ENCODE peak calls at places on chromosomes 11 and 22, in five cellular contexts. One of them, this sample, is unnamed.
A peak's percentile ranks its signal among the peaks of the same experiment; 100 is the strongest.

GRCh38 chr22:44497218-44497903 is 672 bp downstream of the RTL6 start:
- DNase-seq in fibroblast of mammary gland: peak; percentile 53
- DNase-seq in cardiac fibroblast: peak; percentile 19
- DNase-seq in OCI-LY7: no peak
- DNase-seq in mucosa of descending colon: peak; percentile 61
- DNase-seq in this sample: peak; percentile 26

GRCh38 chr11:129658558-129658882 is 157.1 kb upstream of the TMEM45B start:
- DNase-seq in mucosa of descending colon: no peak
- DNase-seq in OCI-LY7: no peak
- DNase-seq in fibroblast of mammary gland: no peak
- DNase-seq in cardiac fibroblast: no peak
- DNase-seq in this sample: no peak

GRCh38 chr22:30858976-30859713 is 109.4 kb downstream of the MORC2 start:
- DNase-seq in cardiac fibroblast: no peak
- DNase-seq in OCI-LY7: no peak
- DNase-seq in mucosa of descending colon: no peak
- DNase-seq in fibroblast of mammary gland: no peak
- DNase-seq in this sample: no peak

GRCh38 chr11:109853156-109853776 is 239.9 kb upstream of the ZC3H12C start:
- DNase-seq in OCI-LY7: peak; percentile 47
- DNase-seq in cardiac fibroblast: peak; percentile 91
- DNase-seq in mucosa of descending colon: no peak
- DNase-seq in fibroblast of mammary gland: peak; percentile 87
- DNase-seq in this sample: peak; percentile 91

GRCh38 chr11:129766858-129767604 is 48.6 kb upstream of the TMEM45B start:
- DNase-seq in mucosa of descending colon: no peak
- DNase-seq in fibroblast of mammary gland: peak; percentile 21
- DNase-seq in cardiac fibroblast: peak; percentile 52
- DNase-seq in OCI-LY7: peak; percentile 52
- DNase-seq in this sample: peak; percentile 48

GRCh38 chr11:3849297-3849874 is 6.1 kb upstream of the STIM1 start:
- DNase-seq in OCI-LY7: peak; percentile 69
- DNase-seq in mucosa of descending colon: no peak
- DNase-seq in cardiac fibroblast: peak; percentile 66
- DNase-seq in fibroblast of mammary gland: peak; percentile 52
- DNase-seq in this sample: peak; percentile 68

GRCh38 chr11:1655168-1656060 is 25.8 kb downstream of the KRTAP5-5 start:
- DNase-seq in cardiac fibroblast: no peak
- DNase-seq in fibroblast of mammary gland: no peak
- DNase-seq in OCI-LY7: no peak
- DNase-seq in mucosa of descending colon: no peak
- DNase-seq in this sample: no peak

GRCh38 chr11:71109586-71109985 is 142.8 kb downstream of the SHANK2 start:
- DNase-seq in fibroblast of mammary gland: no peak
- DNase-seq in cardiac fibroblast: no peak
- DNase-seq in mucosa of descending colon: no peak
- DNase-seq in OCI-LY7: no peak
- DNase-seq in this sample: no peak

GRCh38 chr22:46013460-46014416 is 36.8 kb upstream of the WNT7B start:
- DNase-seq in OCI-LY7: peak; percentile 85
- DNase-seq in cardiac fibroblast: peak; percentile 98
- DNase-seq in fibroblast of mammary gland: peak; percentile 98
- DNase-seq in mucosa of descending colon: peak; percentile 95
- DNase-seq in this sample: peak; percentile 96

GRCh38 chr11:68610452-68611116 is 73.8 kb upstream of the GAL start:
- DNase-seq in mucosa of descending colon: no peak
- DNase-seq in cardiac fibroblast: peak; percentile 22
- DNase-seq in fibroblast of mammary gland: peak; percentile 22
- DNase-seq in OCI-LY7: no peak
- DNase-seq in this sample: peak; percentile 35
- TF ChIP-seq CTCF in mucosa of descending colon: no peak
- TF ChIP-seq CTCF in cardiac fibroblast: peak; percentile 26
- TF ChIP-seq CTCF in fibroblast of mammary gland: peak; percentile 38
- TF ChIP-seq CTCF in OCI-LY7: peak; percentile 56
- TF ChIP-seq CTCF in this sample: peak; percentile 33

GRCh38 chr11:119094816-119095065 is 6.9 kb downstream of the DPAGT1 start:
- DNase-seq in cardiac fibroblast: peak; percentile 86
- DNase-seq in fibroblast of mammary gland: peak; percentile 75
- DNase-seq in mucosa of descending colon: peak; percentile 92
- DNase-seq in OCI-LY7: no peak
- DNase-seq in this sample: peak; percentile 87

GRCh38 chr11:119091966-119092879 is 7.5 kb downstream of the HMBS start:
- DNase-seq in OCI-LY7: peak; percentile 51
- DNase-seq in fibroblast of mammary gland: no peak
- DNase-seq in mucosa of descending colon: no peak
- DNase-seq in cardiac fibroblast: no peak
- DNase-seq in this sample: no peak

GRCh38 chr11:119093666-119093950 is 8.0 kb downstream of the DPAGT1 start:
- DNase-seq in OCI-LY7: no peak
- DNase-seq in fibroblast of mammary gland: no peak
- DNase-seq in mucosa of descending colon: no peak
- DNase-seq in cardiac fibroblast: no peak
- DNase-seq in this sample: no peak

GRCh38 chr11:119093951-119094815 is 7.5 kb downstream of the DPAGT1 start:
- DNase-seq in OCI-LY7: peak; percentile 58
- DNase-seq in fibroblast of mammary gland: peak; percentile 21
- DNase-seq in cardiac fibroblast: peak; percentile 44
- DNase-seq in mucosa of descending colon: peak; percentile 72
- DNase-seq in this sample: peak; percentile 45

GRCh38 chr11:119092880-119093665 is 8.4 kb downstream of the HMBS start:
- DNase-seq in cardiac fibroblast: peak; percentile 41
- DNase-seq in mucosa of descending colon: no peak
- DNase-seq in fibroblast of mammary gland: peak; percentile 44
- DNase-seq in OCI-LY7: no peak
- DNase-seq in this sample: no peak
- H3K4me3 ChIP-seq in cardiac fibroblast: peak overlapping the region; percentile 81
- H3K4me3 ChIP-seq in mucosa of descending colon: no peak overlapping the region
- H3K4me3 ChIP-seq in fibroblast of mammary gland: peak overlapping the region; percentile 86
- H3K4me3 ChIP-seq in OCI-LY7: peak overlapping the region; percentile 81
- H3K4me3 ChIP-seq in this sample: peak overlapping the region; percentile 73

GRCh38 chr11:72745925-72746550 is 6.2 kb downstream of the ARAP1 start:
- DNase-seq in cardiac fibroblast: no peak
- DNase-seq in fibroblast of mammary gland: no peak
- DNase-seq in OCI-LY7: no peak
- DNase-seq in mucosa of descending colon: peak; percentile 43
- DNase-seq in this sample: no peak
- TF ChIP-seq CTCF in cardiac fibroblast: no peak
- TF ChIP-seq CTCF in fibroblast of mammary gland: no peak
- TF ChIP-seq CTCF in OCI-LY7: no peak
- TF ChIP-seq CTCF in mucosa of descending colon: no peak
- TF ChIP-seq CTCF in this sample: no peak

DNA sequence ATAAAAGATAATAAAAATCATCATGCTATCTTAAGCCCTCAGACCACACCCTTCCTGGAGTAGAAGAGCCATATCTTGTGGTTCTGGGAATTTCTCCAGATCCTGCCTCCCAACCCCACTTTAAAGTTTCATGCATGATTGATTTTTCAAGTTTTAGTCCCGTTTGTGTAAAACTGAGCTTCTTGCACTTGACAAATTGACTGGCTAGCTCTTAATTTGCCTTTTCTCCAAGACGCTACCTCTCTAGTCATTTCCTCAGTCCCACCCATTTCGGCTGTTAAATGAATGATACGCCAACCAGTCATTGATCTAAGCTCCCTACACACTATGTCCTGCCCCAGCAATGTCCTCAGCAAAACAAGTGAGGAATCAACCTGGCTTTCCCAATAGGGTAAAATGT is 71.8 kb upstream of the TEAD1 start:
- DNase-seq in cardiac fibroblast: peak; percentile 25
- DNase-seq in OCI-LY7: no peak
- DNase-seq in fibroblast of mammary gland: peak; percentile 62
- DNase-seq in mucosa of descending colon: no peak
- DNase-seq in this sample: peak; percentile 23
- H3K4me3 ChIP-seq in cardiac fibroblast: no peak overlapping the region
- H3K4me3 ChIP-seq in OCI-LY7: no peak overlapping the region
- H3K4me3 ChIP-seq in fibroblast of mammary gland: no peak overlapping the region
- H3K4me3 ChIP-seq in mucosa of descending colon: no peak overlapping the region
- H3K4me3 ChIP-seq in this sample: no peak overlapping the region

DNA sequence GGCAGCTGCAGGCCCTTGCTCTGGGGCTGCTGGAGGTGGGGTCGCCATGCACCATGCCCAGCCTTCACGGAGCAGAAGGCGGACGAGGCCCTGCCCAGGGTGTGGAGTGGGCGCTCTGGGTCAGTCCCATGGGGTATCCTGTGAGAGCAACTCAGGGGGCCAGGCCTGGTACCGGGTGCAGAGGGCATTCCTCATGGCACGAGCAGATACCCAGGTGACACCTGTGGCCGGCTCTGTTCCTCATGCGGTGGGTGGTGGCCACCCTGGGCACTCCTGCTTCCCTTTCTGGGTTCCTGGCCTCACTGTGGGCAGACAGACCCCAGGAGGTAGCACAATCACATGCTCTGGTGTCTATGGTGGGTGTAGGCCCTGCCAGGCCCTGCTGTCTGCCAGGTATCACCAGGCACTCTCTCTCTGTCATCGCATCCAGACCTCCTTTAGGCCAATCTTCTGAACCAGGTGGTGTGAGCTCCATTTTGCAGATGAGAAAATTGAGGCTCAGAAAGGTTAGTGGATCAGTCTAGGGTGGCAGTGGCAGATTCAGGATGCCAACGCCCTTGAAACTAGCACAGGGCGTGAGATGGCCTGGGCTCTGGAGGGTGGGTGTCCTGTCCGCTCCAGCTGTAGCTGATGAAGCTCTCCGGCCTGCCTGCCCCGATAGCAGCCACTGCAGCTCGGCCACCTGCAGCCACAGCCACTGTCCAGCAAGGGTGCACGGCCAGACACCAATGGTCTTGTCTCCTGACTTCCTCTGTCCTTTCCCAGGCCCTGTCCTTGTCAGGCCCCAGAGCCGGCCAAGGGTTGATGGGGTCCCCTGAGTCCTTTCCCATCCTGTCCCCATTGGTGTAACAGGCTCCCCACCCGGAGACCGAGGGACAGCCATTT is 15.1 kb downstream of the DGKZ start:
- DNase-seq in OCI-LY7: peak; percentile 31
- DNase-seq in cardiac fibroblast: no peak
- DNase-seq in mucosa of descending colon: no peak
- DNase-seq in fibroblast of mammary gland: no peak
- DNase-seq in this sample: no peak
- TF ChIP-seq CTCF in OCI-LY7: no peak
- TF ChIP-seq CTCF in cardiac fibroblast: no peak
- TF ChIP-seq CTCF in mucosa of descending colon: no peak
- TF ChIP-seq CTCF in fibroblast of mammary gland: no peak
- TF ChIP-seq CTCF in this sample: no peak

DNA sequence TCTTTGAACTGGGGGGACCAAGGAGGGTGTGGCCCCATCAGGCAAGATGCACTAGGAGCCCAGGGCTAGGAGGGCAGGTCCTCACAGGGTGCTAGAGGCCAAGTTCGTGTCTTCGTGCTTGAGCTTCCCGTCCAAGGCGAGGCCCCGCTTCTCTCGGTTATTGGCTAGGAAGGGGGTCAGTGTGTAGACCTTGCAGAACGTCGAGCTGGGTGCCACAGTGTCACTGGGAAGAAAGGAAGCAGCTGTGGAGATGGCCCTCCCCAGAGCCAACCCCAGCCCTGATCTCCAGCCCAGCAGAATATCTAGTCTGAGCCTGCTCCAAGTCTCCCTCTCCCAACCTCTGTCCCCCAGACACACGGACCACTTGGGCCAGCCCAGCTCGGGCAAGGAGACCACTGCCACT is 33.4 kb downstream of the TPBGL start:
- DNase-seq in cardiac fibroblast: no peak
- DNase-seq in OCI-LY7: no peak
- DNase-seq in mucosa of descending colon: no peak
- DNase-seq in fibroblast of mammary gland: no peak
- DNase-seq in this sample: no peak
- H3K4me3 ChIP-seq in cardiac fibroblast: no peak overlapping the region
- H3K4me3 ChIP-seq in OCI-LY7: no peak overlapping the region
- H3K4me3 ChIP-seq in mucosa of descending colon: no peak overlapping the region
- H3K4me3 ChIP-seq in fibroblast of mammary gland: no peak overlapping the region
- H3K4me3 ChIP-seq in this sample: no peak overlapping the region

DNA sequence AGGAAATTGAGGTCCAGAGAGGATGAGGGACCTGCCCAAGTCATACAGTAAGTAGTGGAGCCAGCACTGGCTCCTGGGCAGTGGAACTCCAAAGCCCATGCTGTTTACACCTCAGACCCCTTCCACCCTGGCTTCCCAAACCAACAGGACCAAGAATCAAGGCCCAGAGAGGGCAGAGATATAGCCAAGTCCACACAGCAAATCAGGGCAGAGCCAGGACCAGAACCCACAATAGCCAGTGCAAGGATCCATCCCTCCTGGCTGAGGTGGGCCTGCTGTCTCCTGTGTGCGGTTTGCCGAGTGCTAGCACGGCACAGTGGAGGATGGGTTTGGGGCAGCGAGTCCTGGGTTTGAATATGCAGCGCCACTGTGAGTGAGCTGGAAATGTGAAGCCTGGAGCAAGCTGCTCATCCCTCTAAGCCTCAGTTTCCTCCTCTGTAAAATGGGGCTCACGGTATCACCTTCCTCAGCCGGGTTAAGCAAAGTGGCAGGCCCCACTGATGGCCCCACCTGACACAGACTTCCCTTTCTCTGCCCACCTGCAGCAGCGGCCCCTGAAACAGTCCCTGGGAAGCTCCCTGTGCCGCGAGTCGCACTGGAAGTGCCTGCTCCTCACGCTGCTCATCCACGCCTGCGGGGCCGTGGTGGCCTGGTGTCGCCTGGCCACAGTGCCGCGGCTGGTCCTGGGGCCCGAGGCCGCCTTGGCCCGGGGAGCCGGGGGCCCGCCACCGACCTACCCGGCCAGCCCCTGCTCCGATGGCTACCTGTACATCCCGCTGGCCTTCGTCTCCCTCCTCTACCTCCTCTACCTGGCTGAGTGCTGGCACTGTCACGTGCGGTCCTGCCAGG is 2.3 kb downstream of the TMEM151A start:
- DNase-seq in cardiac fibroblast: no peak
- DNase-seq in mucosa of descending colon: peak; percentile 34
- DNase-seq in fibroblast of mammary gland: no peak
- DNase-seq in OCI-LY7: no peak
- DNase-seq in this sample: no peak
- TF ChIP-seq CTCF in cardiac fibroblast: no peak
- TF ChIP-seq CTCF in mucosa of descending colon: no peak
- TF ChIP-seq CTCF in fibroblast of mammary gland: no peak
- TF ChIP-seq CTCF in OCI-LY7: no peak
- TF ChIP-seq CTCF in this sample: no peak